ENCODE peak calls at places on chromosomes 5 and 9, in eight cellular contexts. N is A549, I is BJ, J is lower leg skin, P is tibial artery, S is lower lobe of right lung, C is kidney epithelial cell, A is NB4. F is an unnamed sample.

GRCh38 chr5:59560553-59560952 is 333.0 kb downstream of the PDE4D start:
- DNase-seq in N (no peak), I (no peak), J (no peak), P (no peak), S (no peak), C (no peak), A (no peak), F (no peak)

GRCh38 chr5:17951392-17952169 is 317.3 kb downstream of the TAF11L14 start:
- DNase-seq in N (peak; percentile 52), I (no peak), J (no peak), P (no peak), S (no peak), C (no peak), A (peak; percentile 20), F (no peak)

GRCh38 chr9:86126998-86127972 is 27.9 kb upstream of the GOLM1 start:
- DNase-seq in N (peak; percentile 94), I (peak; percentile 19), J (peak; percentile 21), P (no peak), S (peak; percentile 88), C (peak; percentile 93), A (peak; percentile 7), F (peak; percentile 67)

GRCh38 chr5:128201065-128201926 is 117.7 kb downstream of the SLC12A2 start:
- DNase-seq in N (peak; percentile 68), I (no peak), J (peak; percentile 65), P (peak; percentile 84), S (peak; percentile 87), C (no peak), A (peak; percentile 62), F (peak; percentile 64)

GRCh38 chr5:136763548-136763947 is 398.2 kb upstream of the TRPC7 start:
- DNase-seq in N (no peak), I (no peak), J (no peak), P (no peak), S (no peak), C (no peak), A (no peak), F (no peak)

GRCh38 chr9:131020388-131020787 is 11.4 kb downstream of the LAMC3 start:
- DNase-seq in N (no peak), I (peak; percentile 39), J (peak; percentile 74), P (no peak), S (no peak), C (peak; percentile 52), A (no peak), F (peak; percentile 82)

GRCh38 chr5:90022711-90023053 is 386.9 kb downstream of the CETN3 start:
- DNase-seq in N (no peak), I (no peak), J (no peak), P (no peak), S (no peak), C (no peak), A (no peak), F (no peak)

GRCh38 chr9:126668058-126668457 is 54.3 kb downstream of the LMX1B start:
- DNase-seq in N (no peak), I (no peak), J (no peak), P (no peak), S (no peak), C (no peak), A (no peak), F (no peak)

GRCh38 chr5:136215812-136216211 is 22.9 kb upstream of the SMIM32 start:
- DNase-seq in N (no peak), I (no peak), J (no peak), P (no peak), S (no peak), C (no peak), A (no peak), F (no peak)

GRCh38 chr9:137067860-137068538 is 2.4 kb downstream of the SAPCD2 start:
- DNase-seq in N (peak; percentile 88), I (no peak), J (peak; percentile 74), P (peak; percentile 83), S (peak; percentile 85), C (no peak), A (peak; percentile 87), F (peak; percentile 80)

GRCh38 chr5:17132444-17133083 is 84.9 kb upstream of the BASP1 start:
- DNase-seq in N (peak; percentile 37), I (no peak), J (no peak), P (no peak), S (no peak), C (no peak), A (peak; percentile 41), F (peak; percentile 64)

GRCh38 chr5:24862117-24862516 is 217.3 kb upstream of the CDH10 start:
- DNase-seq in N (no peak), I (no peak), J (no peak), P (no peak), S (no peak), C (no peak), A (no peak), F (no peak)

GRCh38 chr5:94218374-94218773 is 400.0 kb downstream of the KIAA0825 start:
- DNase-seq in N (peak; percentile 30), I (peak; percentile 88), J (no peak), P (no peak), S (no peak), C (peak; percentile 69), A (no peak), F (no peak)

GRCh38 chr9:105088499-105088898 is 156.0 kb upstream of the SLC44A1 start:
- DNase-seq in N (no peak), I (no peak), J (no peak), P (no peak), S (no peak), C (no peak), A (no peak), F (no peak)

DNA sequence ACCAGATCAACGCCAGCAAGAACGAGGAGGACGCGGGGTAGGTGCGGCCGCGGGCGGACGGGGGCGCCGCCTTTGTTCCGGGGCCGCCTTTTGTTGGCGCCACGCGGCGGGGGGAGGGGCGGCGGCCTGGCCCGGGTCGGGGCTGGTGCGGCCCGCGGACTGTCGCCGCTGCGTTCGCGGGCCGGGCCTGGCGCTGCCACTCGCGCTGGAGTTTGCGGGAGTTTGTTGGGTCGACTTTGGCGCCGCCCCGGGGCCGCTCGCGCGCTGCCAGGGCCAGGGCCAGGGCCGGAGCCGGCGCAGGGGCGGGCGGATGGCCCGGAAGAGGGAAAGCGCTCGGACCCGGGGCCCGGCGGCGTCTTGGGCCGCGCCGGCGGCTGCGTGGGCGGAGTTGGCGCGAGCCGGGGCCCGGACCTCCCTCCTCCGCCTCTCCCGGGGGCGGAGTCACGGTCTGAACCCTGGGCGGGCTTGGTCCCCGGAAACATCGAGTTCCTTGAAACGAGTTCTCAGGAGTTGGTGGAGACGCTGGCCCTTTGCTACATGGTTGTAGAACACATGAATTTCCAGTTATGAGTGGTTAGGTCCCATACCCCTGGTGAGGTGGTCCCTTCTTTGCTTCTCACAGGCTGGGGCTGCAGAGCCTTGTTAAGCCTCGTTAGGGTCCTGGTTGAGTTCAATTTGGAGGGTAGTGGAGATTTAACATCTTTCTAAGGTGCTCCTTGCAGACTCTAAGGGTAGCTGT is 846 bp downstream of the HNRNPAB start:
- DNase-seq in N (peak; percentile 66), I (no peak), J (peak; percentile 78), P (peak; percentile 88), S (peak; percentile 88), C (no peak), A (peak; percentile 88), F (peak; percentile 75)
- TF ChIP-seq CTCF in N (no peak), I (no peak), J (no peak), P (no peak), S (no peak), C (no peak), A (no peak), F (no peak)

GRCh38 chr5:148827723-148828122 is 1.3 kb downstream of the ADRB2 start:
- DNase-seq in N (no peak), I (no peak), J (no peak), P (no peak), S (no peak), C (no peak), A (peak; percentile 35), F (no peak)

GRCh38 chr5:148829248-148829594 is 2.8 kb downstream of the ADRB2 start:
- DNase-seq in N (no peak), I (no peak), J (no peak), P (no peak), S (no peak), C (no peak), A (no peak), F (no peak)

GRCh38 chr5:148830220-148830619 is 3.8 kb downstream of the ADRB2 start:
- DNase-seq in N (no peak), I (no peak), J (no peak), P (no peak), S (no peak), C (no peak), A (no peak), F (no peak)

GRCh38 chr5:148829734-148830133 is 3.3 kb downstream of the ADRB2 start:
- DNase-seq in N (no peak), I (no peak), J (no peak), P (no peak), S (no peak), C (no peak), A (no peak), F (no peak)

DNA sequence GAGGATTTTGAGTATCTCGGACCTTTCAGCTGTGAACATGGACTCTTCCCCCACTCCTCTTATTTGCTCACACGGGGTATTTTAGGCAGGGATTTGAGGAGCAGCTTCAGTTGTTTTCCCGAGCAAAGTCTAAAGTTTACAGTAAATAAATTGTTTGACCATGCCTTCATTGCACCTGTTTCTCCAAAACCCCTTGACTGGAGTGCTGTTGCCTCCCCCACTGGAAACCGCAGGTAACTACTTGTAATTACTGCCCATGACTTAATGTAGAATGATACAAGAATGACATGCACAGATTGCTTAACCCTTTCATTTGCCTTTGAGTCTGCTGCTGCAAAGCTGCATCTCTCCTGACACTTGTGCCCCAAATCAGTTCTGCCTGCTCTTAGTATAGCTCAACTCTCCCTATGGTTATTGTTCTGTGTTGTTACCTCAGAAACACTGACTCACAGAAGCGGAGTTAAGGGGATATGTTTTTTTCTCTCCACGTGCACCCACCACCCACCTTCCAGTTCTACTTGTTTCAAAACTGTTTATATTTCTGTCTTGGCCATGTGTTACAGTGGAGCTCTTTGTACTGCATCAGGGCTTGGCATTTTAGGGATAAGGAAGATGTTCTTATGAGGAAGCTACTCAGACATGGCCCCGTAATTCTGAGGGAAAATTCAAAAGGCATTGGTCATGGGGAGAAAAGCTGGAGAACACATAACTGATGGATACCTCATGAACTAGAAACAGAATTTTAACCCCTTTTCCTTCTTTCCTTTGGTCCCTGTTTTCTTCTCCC is 2.2 kb downstream of the ADRB2 start:
- DNase-seq in N (no peak), I (no peak), J (no peak), P (no peak), S (no peak), C (no peak), A (peak; percentile 43), F (no peak)
- H3K4me3 ChIP-seq in N (no peak overlapping the region), I (no peak overlapping the region), J (peak overlapping the region; percentile 46), P (peak overlapping the region; percentile 58), S (peak overlapping the region; percentile 71), C (peak overlapping the region; percentile 8), A (peak overlapping the region; percentile 90), F (no peak overlapping the region)

DNA sequence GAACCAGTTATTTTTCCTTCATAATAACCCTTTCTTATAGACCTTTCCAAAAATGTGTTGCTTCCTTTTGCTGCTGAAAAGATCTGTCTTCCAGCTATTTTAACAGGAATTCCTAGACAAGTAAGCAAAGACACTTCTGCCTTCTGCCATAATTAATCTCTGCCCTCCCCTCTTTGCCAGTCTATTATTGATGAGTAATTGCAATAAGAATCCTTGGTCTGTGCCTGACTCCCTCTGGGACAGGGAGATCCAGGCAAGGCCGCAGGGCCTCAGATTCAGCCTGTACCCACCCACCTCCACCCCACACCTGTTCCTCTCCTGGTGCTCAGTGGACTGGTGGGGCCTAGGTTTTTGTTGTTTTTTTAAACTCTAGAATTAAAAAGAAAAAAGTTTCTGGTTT is 8.3 kb downstream of the FOXD1 start:
- DNase-seq in N (no peak), I (no peak), J (no peak), P (no peak), S (no peak), C (no peak), A (no peak), F (no peak)
- TF ChIP-seq CTCF in N (no peak), I (no peak), J (no peak), P (no peak), S (no peak), C (no peak), A (no peak), F (no peak)

GRCh38 chr5:144510845-144511580 is 340.3 kb downstream of the KCTD16 start:
- DNase-seq in N (no peak), I (no peak), J (no peak), P (no peak), S (no peak), C (no peak), A (no peak), F (no peak)
- H3K4me3 ChIP-seq in N (no peak overlapping the region), I (no peak overlapping the region), J (no peak overlapping the region), P (no peak overlapping the region), S (no peak overlapping the region), C (no peak overlapping the region), A (no peak overlapping the region), F (no peak overlapping the region)

F was measured in fibroblast of villous mesenchyme.